ENCODE peak calls at places on chromosomes 13 and 19, in ten cellular contexts. M, S, Q, H, P, G, W, U, E and D are unnamed samples.
A peak's percentile ranks its signal among the peaks of the same experiment; 100 is the strongest.

GRCh38 chr13:80340643-80341097 is 256 bp downstream of the SPRY2 start:
- DNase-seq in M (peak; percentile 10), P (no peak), E (peak; percentile 54), H (no peak), U (peak; percentile 75), W (no peak), Q (no peak), G (peak; percentile 73), S (peak; percentile 7), D (peak; percentile 48)

GRCh38 chr13:32969516-32969941 is 46.7 kb upstream of the KL start:
- DNase-seq in S (no peak), H (no peak), P (no peak), E (no peak), M (peak; percentile 6), G (peak; percentile 67), Q (peak; percentile 60), U (no peak), W (no peak), D (no peak)

GRCh38 chr19:3515891-3516422 is 9.8 kb downstream of the FZR1 start:
- DNase-seq in E (no peak), M (no peak), Q (no peak), P (no peak), U (no peak), G (peak; percentile 21), H (no peak), S (no peak), W (no peak), D (no peak)

GRCh38 chr13:100674363-100674847 is at the start of gene TMTC4:
- DNase-seq in E (no peak), H (no peak), P (no peak), Q (no peak), M (no peak), G (no peak), U (no peak), W (no peak), S (no peak), D (no peak)

GRCh38 chr19:2250765-2251576 is 1.8 kb downstream of the AMH start:
- DNase-seq in E (no peak), Q (no peak), S (no peak), G (no peak), H (no peak), M (no peak), U (no peak), P (no peak), W (no peak), D (no peak)

GRCh38 chr19:661427-662196 is 1.4 kb downstream of the RNF126 start:
- DNase-seq in U (peak; percentile 44), W (peak; percentile 78), H (peak; percentile 49), P (no peak), G (peak; percentile 18), S (peak; percentile 77), E (no peak), Q (no peak), M (peak; percentile 41), D (peak; percentile 66)

GRCh38 chr13:113584870-113585671 is 518 bp downstream of the TFDP1 start:
- DNase-seq in U (no peak), E (no peak), W (no peak), S (peak; percentile 59), P (no peak), Q (no peak), M (no peak), G (no peak), H (no peak), D (peak; percentile 15)

GRCh38 chr19:14347999-14348889 is 33.0 kb upstream of the ADGRE5 start:
- DNase-seq in H (peak; percentile 62), M (peak; percentile 32), U (peak; percentile 29), E (peak; percentile 73), G (peak; percentile 44), Q (peak; percentile 61), S (peak; percentile 70), W (peak; percentile 69), P (no peak), D (peak; percentile 54)

GRCh38 chr19:50925734-50926133 is 14.5 kb upstream of the KLK4 start:
- DNase-seq in W (no peak), G (peak; percentile 16), P (no peak), S (no peak), Q (no peak), M (peak; percentile 20), E (no peak), U (no peak), H (no peak), D (no peak)

GRCh38 chr13:112078879-112079526 is 12.1 kb downstream of the SOX1 start:
- DNase-seq in E (peak; percentile 69), W (no peak), Q (no peak), H (no peak), G (no peak), M (no peak), U (no peak), P (no peak), S (no peak), D (no peak)

GRCh38 chr13:44694842-44695241 is 118.7 kb upstream of the TSC22D1 start:
- DNase-seq in E (no peak), M (no peak), G (no peak), W (no peak), Q (no peak), H (no peak), U (no peak), S (no peak), P (no peak), D (no peak)

GRCh38 chr19:56837004-56837403 is 3.5 kb downstream of the PEG3 start:
- DNase-seq in E (no peak), H (no peak), Q (peak; percentile 2), U (peak; percentile 4), G (no peak), M (no peak), P (no peak), W (no peak), S (no peak), D (no peak)

GRCh38 chr13:44685641-44686040 is 109.5 kb upstream of the TSC22D1 start:
- DNase-seq in Q (peak; percentile 54), P (no peak), W (peak; percentile 9), U (no peak), M (peak; percentile 32), S (no peak), E (no peak), G (no peak), H (no peak), D (no peak)

GRCh38 chr19:12859546-12859945 is 21.2 kb downstream of the MAST1 start:
- DNase-seq in H (no peak), Q (no peak), S (no peak), U (no peak), M (no peak), G (no peak), P (no peak), E (no peak), W (no peak), D (no peak)

GRCh38 chr19:3367572-3368440 is 1.4 kb downstream of the NFIC start:
- DNase-seq in S (no peak), U (no peak), E (no peak), W (no peak), P (no peak), M (peak; percentile 45), G (no peak), Q (no peak), H (no peak), D (no peak)

GRCh38 chr13:47832458-47832972 is 168.6 kb downstream of the SUCLA2 start:
- DNase-seq in E (no peak), G (no peak), Q (no peak), S (no peak), H (no peak), M (no peak), W (no peak), P (no peak), U (no peak), D (no peak)

GRCh38 chr19:1836458-1837221 is 11.6 kb downstream of the REXO1 start:
- DNase-seq in E (peak; percentile 75), Q (no peak), G (no peak), U (no peak), P (no peak), S (no peak), M (no peak), H (no peak), W (no peak), D (no peak)

GRCh38 chr19:48734625-48735024 is 5.8 kb downstream of the RASIP1 start:
- DNase-seq in S (no peak), W (no peak), P (no peak), G (no peak), M (no peak), Q (no peak), U (no peak), H (no peak), E (no peak), D (no peak)

GRCh38 chr13:21676611-21677021 is 5.7 kb downstream of the FGF9 start:
- DNase-seq in G (no peak), P (no peak), S (no peak), M (no peak), W (no peak), U (no peak), E (peak; percentile 72), H (no peak), Q (no peak), D (no peak)

GRCh38 chr13:70424928-70425327 is 316.7 kb upstream of the KLHL1 start:
- DNase-seq in Q (no peak), P (no peak), G (no peak), H (no peak), S (no peak), W (no peak), E (no peak), U (no peak), M (no peak), D (no peak)

GRCh38 chr13:112870737-112871287 is 98.2 kb upstream of the MCF2L start:
- DNase-seq in Q (no peak), P (no peak), W (no peak), G (no peak), H (no peak), S (no peak), E (no peak), M (no peak), U (no peak), D (no peak)

GRCh38 chr13:113302940-113303339 is 5.9 kb downstream of the LAMP1 start:
- DNase-seq in G (no peak), H (no peak), S (no peak), M (no peak), Q (no peak), P (no peak), W (no peak), E (no peak), U (no peak), D (no peak)

GRCh38 chr13:19601749-19602725 is 31.4 kb upstream of the MPHOSPH8 start:
- DNase-seq in G (peak; percentile 33), S (peak; percentile 72), E (peak; percentile 80), H (no peak), P (no peak), W (peak; percentile 39), U (peak; percentile 33), M (no peak), Q (peak; percentile 54), D (peak; percentile 21)

GRCh38 chr19:46404039-46404883 is 9.1 kb downstream of the CCDC8 start:
- DNase-seq in W (peak; percentile 33), E (peak; percentile 82), G (peak; percentile 59), S (no peak), U (no peak), Q (peak; percentile 61), H (no peak), M (no peak), P (no peak), D (no peak)

GRCh38 chr19:18287836-18288772 is 6.7 kb upstream of the JUND start:
- DNase-seq in Q (no peak), M (no peak), W (no peak), H (no peak), E (peak; percentile 82), U (no peak), P (no peak), S (no peak), G (no peak), D (no peak)

GRCh38 chr19:16293133-16294085 is 31.2 kb upstream of the KLF2 start:
- DNase-seq in M (peak; percentile 92), G (peak; percentile 100), U (no peak), S (no peak), H (no peak), W (no peak), Q (peak; percentile 99), E (no peak), P (no peak), D (no peak)

GRCh38 chr19:2271516-2272103 is 10.4 kb downstream of the PEAK3 start:
- DNase-seq in M (peak; percentile 58), H (no peak), Q (peak; percentile 63), G (peak; percentile 71), U (no peak), P (no peak), W (no peak), S (no peak), E (peak; percentile 54), D (no peak)

GRCh38 chr19:28213476-28214082 is 999.4 kb downstream of the UQCRFS1 start:
- DNase-seq in Q (no peak), E (no peak), G (peak; percentile 2), P (no peak), S (no peak), W (no peak), M (peak; percentile 54), H (no peak), U (no peak), D (no peak)